ENCODE peak calls at places on chromosome 22, in ten cellular contexts. One of them, this sample, is unnamed.
A peak's percentile ranks its signal among the peaks of the same experiment; 100 is the strongest.

GRCh38 chr22:19663821-19664325 is 50.4 kb upstream of the SEPTIN5 start:
- DNase-seq in 8988T: no peak
- DNase-seq in NCI-H460: no peak
- DNase-seq in activated CD8-positive, alpha-beta T cell treated with anti-CD3 and anti-CD28 coated beads for 36 hours: no peak
- DNase-seq in neural crest cell: no peak
- DNase-seq in stimulated activated CD4-positive, alpha-beta T cell treated with anti-CD3 and anti-CD28 coated beads, TNF-alpha, amount 100 ng/mL, for 1 hour: no peak
- DNase-seq in epithelial cell of esophagus: no peak
- DNase-seq in effector memory CD4-positive, alpha-beta T cell: no peak
- DNase-seq in NCI-H1048: no peak
- DNase-seq in LoVo: no peak
- DNase-seq in this sample: no peak

GRCh38 chr22:34111210-34111824 is 191.0 kb upstream of the LARGE1 start:
- DNase-seq in 8988T: no peak
- DNase-seq in NCI-H460: peak; percentile 1
- DNase-seq in activated CD8-positive, alpha-beta T cell treated with anti-CD3 and anti-CD28 coated beads for 36 hours: peak; percentile 9
- DNase-seq in neural crest cell: peak; percentile 25
- DNase-seq in stimulated activated CD4-positive, alpha-beta T cell treated with anti-CD3 and anti-CD28 coated beads, TNF-alpha, amount 100 ng/mL, for 1 hour: no peak
- DNase-seq in epithelial cell of esophagus: peak; percentile 22
- DNase-seq in effector memory CD4-positive, alpha-beta T cell: no peak
- DNase-seq in NCI-H1048: no peak
- DNase-seq in LoVo: peak; percentile 54
- DNase-seq in this sample: no peak

GRCh38 chr22:27715078-27715477 is 86.5 kb downstream of the MN1 start:
- DNase-seq in 8988T: no peak
- DNase-seq in NCI-H460: no peak
- DNase-seq in activated CD8-positive, alpha-beta T cell treated with anti-CD3 and anti-CD28 coated beads for 36 hours: no peak
- DNase-seq in neural crest cell: no peak
- DNase-seq in stimulated activated CD4-positive, alpha-beta T cell treated with anti-CD3 and anti-CD28 coated beads, TNF-alpha, amount 100 ng/mL, for 1 hour: no peak
- DNase-seq in epithelial cell of esophagus: no peak
- DNase-seq in effector memory CD4-positive, alpha-beta T cell: no peak
- DNase-seq in NCI-H1048: no peak
- DNase-seq in LoVo: no peak
- DNase-seq in this sample: no peak

GRCh38 chr22:42249831-42250230 is 20.6 kb downstream of the TCF20 start:
- DNase-seq in 8988T: no peak
- DNase-seq in NCI-H460: no peak
- DNase-seq in activated CD8-positive, alpha-beta T cell treated with anti-CD3 and anti-CD28 coated beads for 36 hours: no peak
- DNase-seq in neural crest cell: no peak
- DNase-seq in stimulated activated CD4-positive, alpha-beta T cell treated with anti-CD3 and anti-CD28 coated beads, TNF-alpha, amount 100 ng/mL, for 1 hour: no peak
- DNase-seq in epithelial cell of esophagus: no peak
- DNase-seq in effector memory CD4-positive, alpha-beta T cell: no peak
- DNase-seq in NCI-H1048: no peak
- DNase-seq in LoVo: no peak
- DNase-seq in this sample: no peak

GRCh38 chr22:48760481-48761238 is 1067.0 kb downstream of the BRD1 start:
- DNase-seq in 8988T: no peak
- DNase-seq in NCI-H460: no peak
- DNase-seq in activated CD8-positive, alpha-beta T cell treated with anti-CD3 and anti-CD28 coated beads for 36 hours: no peak
- DNase-seq in neural crest cell: peak; percentile 0
- DNase-seq in stimulated activated CD4-positive, alpha-beta T cell treated with anti-CD3 and anti-CD28 coated beads, TNF-alpha, amount 100 ng/mL, for 1 hour: no peak
- DNase-seq in epithelial cell of esophagus: no peak
- DNase-seq in effector memory CD4-positive, alpha-beta T cell: no peak
- DNase-seq in NCI-H1048: no peak
- DNase-seq in LoVo: no peak
- DNase-seq in this sample: no peak

GRCh38 chr22:16949561-16949960 is 58.5 kb downstream of the GAB4 start:
- DNase-seq in 8988T: no peak
- DNase-seq in NCI-H460: no peak
- DNase-seq in activated CD8-positive, alpha-beta T cell treated with anti-CD3 and anti-CD28 coated beads for 36 hours: peak; percentile 49
- DNase-seq in neural crest cell: no peak
- DNase-seq in stimulated activated CD4-positive, alpha-beta T cell treated with anti-CD3 and anti-CD28 coated beads, TNF-alpha, amount 100 ng/mL, for 1 hour: no peak
- DNase-seq in epithelial cell of esophagus: no peak
- DNase-seq in effector memory CD4-positive, alpha-beta T cell: no peak
- DNase-seq in NCI-H1048: no peak
- DNase-seq in LoVo: no peak
- DNase-seq in this sample: no peak

GRCh38 chr22:42939941-42940653 is 74.9 kb downstream of the PACSIN2 start:
- DNase-seq in 8988T: no peak
- DNase-seq in NCI-H460: peak; percentile 21
- DNase-seq in activated CD8-positive, alpha-beta T cell treated with anti-CD3 and anti-CD28 coated beads for 36 hours: no peak
- DNase-seq in neural crest cell: no peak
- DNase-seq in stimulated activated CD4-positive, alpha-beta T cell treated with anti-CD3 and anti-CD28 coated beads, TNF-alpha, amount 100 ng/mL, for 1 hour: no peak
- DNase-seq in epithelial cell of esophagus: peak; percentile 86
- DNase-seq in effector memory CD4-positive, alpha-beta T cell: no peak
- DNase-seq in NCI-H1048: no peak
- DNase-seq in LoVo: peak; percentile 90
- DNase-seq in this sample: no peak

GRCh38 chr22:19802881-19803735 is 42.5 kb downstream of the TBX1 start:
- DNase-seq in 8988T: no peak
- DNase-seq in NCI-H460: no peak
- DNase-seq in activated CD8-positive, alpha-beta T cell treated with anti-CD3 and anti-CD28 coated beads for 36 hours: no peak
- DNase-seq in neural crest cell: no peak
- DNase-seq in stimulated activated CD4-positive, alpha-beta T cell treated with anti-CD3 and anti-CD28 coated beads, TNF-alpha, amount 100 ng/mL, for 1 hour: no peak
- DNase-seq in epithelial cell of esophagus: no peak
- DNase-seq in effector memory CD4-positive, alpha-beta T cell: no peak
- DNase-seq in NCI-H1048: no peak
- DNase-seq in LoVo: no peak
- DNase-seq in this sample: no peak

GRCh38 chr22:46522743-46523300 is 14.6 kb downstream of the CELSR1 start:
- DNase-seq in 8988T: no peak
- DNase-seq in NCI-H460: no peak
- DNase-seq in activated CD8-positive, alpha-beta T cell treated with anti-CD3 and anti-CD28 coated beads for 36 hours: no peak
- DNase-seq in neural crest cell: no peak
- DNase-seq in stimulated activated CD4-positive, alpha-beta T cell treated with anti-CD3 and anti-CD28 coated beads, TNF-alpha, amount 100 ng/mL, for 1 hour: no peak
- DNase-seq in epithelial cell of esophagus: no peak
- DNase-seq in effector memory CD4-positive, alpha-beta T cell: no peak
- DNase-seq in NCI-H1048: no peak
- DNase-seq in LoVo: no peak
- DNase-seq in this sample: no peak

GRCh38 chr22:44024288-44024908 is at the start of gene PARVB:
- DNase-seq in 8988T: no peak
- DNase-seq in NCI-H460: no peak
- DNase-seq in activated CD8-positive, alpha-beta T cell treated with anti-CD3 and anti-CD28 coated beads for 36 hours: peak; percentile 33
- DNase-seq in neural crest cell: peak; percentile 22
- DNase-seq in stimulated activated CD4-positive, alpha-beta T cell treated with anti-CD3 and anti-CD28 coated beads, TNF-alpha, amount 100 ng/mL, for 1 hour: no peak
- DNase-seq in epithelial cell of esophagus: peak; percentile 15
- DNase-seq in effector memory CD4-positive, alpha-beta T cell: no peak
- DNase-seq in NCI-H1048: no peak
- DNase-seq in LoVo: peak; percentile 34
- DNase-seq in this sample: no peak

GRCh38 chr22:28710112-28710888 is 30.7 kb upstream of the TTC28 start:
- DNase-seq in 8988T: no peak
- DNase-seq in NCI-H460: peak; percentile 76
- DNase-seq in activated CD8-positive, alpha-beta T cell treated with anti-CD3 and anti-CD28 coated beads for 36 hours: no peak
- DNase-seq in neural crest cell: no peak
- DNase-seq in stimulated activated CD4-positive, alpha-beta T cell treated with anti-CD3 and anti-CD28 coated beads, TNF-alpha, amount 100 ng/mL, for 1 hour: no peak
- DNase-seq in epithelial cell of esophagus: peak; percentile 78
- DNase-seq in effector memory CD4-positive, alpha-beta T cell: no peak
- DNase-seq in NCI-H1048: no peak
- DNase-seq in LoVo: no peak
- DNase-seq in this sample: no peak

GRCh38 chr22:26972281-26972680 is 314.9 kb downstream of the MIAT start:
- DNase-seq in 8988T: no peak
- DNase-seq in NCI-H460: no peak
- DNase-seq in activated CD8-positive, alpha-beta T cell treated with anti-CD3 and anti-CD28 coated beads for 36 hours: no peak
- DNase-seq in neural crest cell: no peak
- DNase-seq in stimulated activated CD4-positive, alpha-beta T cell treated with anti-CD3 and anti-CD28 coated beads, TNF-alpha, amount 100 ng/mL, for 1 hour: no peak
- DNase-seq in epithelial cell of esophagus: no peak
- DNase-seq in effector memory CD4-positive, alpha-beta T cell: no peak
- DNase-seq in NCI-H1048: no peak
- DNase-seq in LoVo: no peak
- DNase-seq in this sample: no peak

GRCh38 chr22:30305519-30305905 is 16.2 kb upstream of the CASTOR1 start:
- DNase-seq in 8988T: no peak
- DNase-seq in NCI-H460: no peak
- DNase-seq in activated CD8-positive, alpha-beta T cell treated with anti-CD3 and anti-CD28 coated beads for 36 hours: peak; percentile 72
- DNase-seq in neural crest cell: no peak
- DNase-seq in stimulated activated CD4-positive, alpha-beta T cell treated with anti-CD3 and anti-CD28 coated beads, TNF-alpha, amount 100 ng/mL, for 1 hour: no peak
- DNase-seq in epithelial cell of esophagus: no peak
- DNase-seq in effector memory CD4-positive, alpha-beta T cell: no peak
- DNase-seq in NCI-H1048: no peak
- DNase-seq in LoVo: no peak
- DNase-seq in this sample: peak; percentile 33

GRCh38 chr22:24060375-24060788 is 49.3 kb downstream of the CABIN1 start:
- DNase-seq in 8988T: no peak
- DNase-seq in NCI-H460: no peak
- DNase-seq in activated CD8-positive, alpha-beta T cell treated with anti-CD3 and anti-CD28 coated beads for 36 hours: no peak
- DNase-seq in neural crest cell: no peak
- DNase-seq in stimulated activated CD4-positive, alpha-beta T cell treated with anti-CD3 and anti-CD28 coated beads, TNF-alpha, amount 100 ng/mL, for 1 hour: no peak
- DNase-seq in epithelial cell of esophagus: peak; percentile 67
- DNase-seq in effector memory CD4-positive, alpha-beta T cell: no peak
- DNase-seq in NCI-H1048: no peak
- DNase-seq in LoVo: no peak
- DNase-seq in this sample: no peak

GRCh38 chr22:30420401-30421178 is 5.0 kb upstream of the MTFP1 start:
- DNase-seq in 8988T: no peak
- DNase-seq in NCI-H460: no peak
- DNase-seq in activated CD8-positive, alpha-beta T cell treated with anti-CD3 and anti-CD28 coated beads for 36 hours: no peak
- DNase-seq in neural crest cell: no peak
- DNase-seq in stimulated activated CD4-positive, alpha-beta T cell treated with anti-CD3 and anti-CD28 coated beads, TNF-alpha, amount 100 ng/mL, for 1 hour: no peak
- DNase-seq in epithelial cell of esophagus: peak; percentile 79
- DNase-seq in effector memory CD4-positive, alpha-beta T cell: no peak
- DNase-seq in NCI-H1048: no peak
- DNase-seq in LoVo: peak; percentile 9
- DNase-seq in this sample: no peak

GRCh38 chr22:24156146-24156914 is 25.0 kb upstream of the SUSD2 start:
- DNase-seq in 8988T: no peak
- DNase-seq in NCI-H460: no peak
- DNase-seq in activated CD8-positive, alpha-beta T cell treated with anti-CD3 and anti-CD28 coated beads for 36 hours: peak; percentile 83
- DNase-seq in neural crest cell: no peak
- DNase-seq in stimulated activated CD4-positive, alpha-beta T cell treated with anti-CD3 and anti-CD28 coated beads, TNF-alpha, amount 100 ng/mL, for 1 hour: no peak
- DNase-seq in epithelial cell of esophagus: peak; percentile 46
- DNase-seq in effector memory CD4-positive, alpha-beta T cell: peak; percentile 56
- DNase-seq in NCI-H1048: no peak
- DNase-seq in LoVo: peak; percentile 3
- DNase-seq in this sample: peak; percentile 36

GRCh38 chr22:19955241-19956128 is 13.9 kb upstream of the TXNRD2 start:
- DNase-seq in 8988T: no peak
- DNase-seq in NCI-H460: no peak
- DNase-seq in activated CD8-positive, alpha-beta T cell treated with anti-CD3 and anti-CD28 coated beads for 36 hours: no peak
- DNase-seq in neural crest cell: no peak
- DNase-seq in stimulated activated CD4-positive, alpha-beta T cell treated with anti-CD3 and anti-CD28 coated beads, TNF-alpha, amount 100 ng/mL, for 1 hour: no peak
- DNase-seq in epithelial cell of esophagus: no peak
- DNase-seq in effector memory CD4-positive, alpha-beta T cell: no peak
- DNase-seq in NCI-H1048: no peak
- DNase-seq in LoVo: no peak
- DNase-seq in this sample: no peak

GRCh38 chr22:50447576-50448551 is 27.0 kb downstream of the SBF1 start:
- DNase-seq in 8988T: no peak
- DNase-seq in NCI-H460: no peak
- DNase-seq in activated CD8-positive, alpha-beta T cell treated with anti-CD3 and anti-CD28 coated beads for 36 hours: no peak
- DNase-seq in neural crest cell: no peak
- DNase-seq in stimulated activated CD4-positive, alpha-beta T cell treated with anti-CD3 and anti-CD28 coated beads, TNF-alpha, amount 100 ng/mL, for 1 hour: no peak
- DNase-seq in epithelial cell of esophagus: no peak
- DNase-seq in effector memory CD4-positive, alpha-beta T cell: no peak
- DNase-seq in NCI-H1048: no peak
- DNase-seq in LoVo: no peak
- DNase-seq in this sample: no peak

GRCh38 chr22:50569041-50569459 is 6.3 kb upstream of the SYCE3 start:
- DNase-seq in 8988T: no peak
- DNase-seq in NCI-H460: no peak
- DNase-seq in activated CD8-positive, alpha-beta T cell treated with anti-CD3 and anti-CD28 coated beads for 36 hours: no peak
- DNase-seq in neural crest cell: no peak
- DNase-seq in stimulated activated CD4-positive, alpha-beta T cell treated with anti-CD3 and anti-CD28 coated beads, TNF-alpha, amount 100 ng/mL, for 1 hour: no peak
- DNase-seq in epithelial cell of esophagus: no peak
- DNase-seq in effector memory CD4-positive, alpha-beta T cell: no peak
- DNase-seq in NCI-H1048: no peak
- DNase-seq in LoVo: no peak
- DNase-seq in this sample: no peak

This sample was measured in activated CD4-positive, CD25-positive, alpha-beta regulatory T cell.